ENCODE peak calls at places on chromosome 1, in nine cellular contexts. S, D, E, I, X, Z, A, T and V are unnamed samples.

GRCh38 chr1:156346636-156347035 is 8.3 kb downstream of the TSACC start:
- DNase-seq in I (peak; percentile 40), E (no peak), X (peak; percentile 56), S (no peak), Z (no peak), A (no peak), T (peak; percentile 49), D (no peak), V (no peak)

GRCh38 chr1:155933591-155934096 is 569 bp downstream of the KHDC4 start:
- DNase-seq in S (no peak), A (no peak), I (no peak), Z (no peak), X (no peak), E (no peak), T (no peak), D (no peak), V (no peak)

GRCh38 chr1:54428838-54429513 is 22.8 kb upstream of the SSBP3 start:
- DNase-seq in D (no peak), X (no peak), Z (peak; percentile 14), S (no peak), T (no peak), E (no peak), I (peak; percentile 16), A (no peak), V (no peak)

GRCh38 chr1:4018721-4019521 is 118.8 kb upstream of the C1orf174 start:
- DNase-seq in E (no peak), X (no peak), D (no peak), Z (no peak), I (no peak), T (no peak), A (no peak), S (no peak), V (peak; percentile 9)

GRCh38 chr1:207032528-207033017 is at the start of gene C1orf116:
- DNase-seq in E (peak; percentile 92), T (no peak), A (peak; percentile 98), X (peak; percentile 97), D (peak; percentile 81), S (no peak), I (no peak), Z (peak; percentile 63), V (no peak)

GRCh38 chr1:56983484-56983883 is 17.7 kb upstream of the C8B start:
- DNase-seq in I (no peak), Z (no peak), D (no peak), S (no peak), T (no peak), E (no peak), X (no peak), A (no peak), V (no peak)

GRCh38 chr1:53317651-53318539 is 10.0 kb downstream of the LRP8 start:
- DNase-seq in T (no peak), Z (no peak), I (no peak), S (no peak), E (no peak), A (no peak), D (no peak), X (no peak), V (no peak)

GRCh38 chr1:234970371-234970730 is 158.3 kb downstream of the TOMM20 start:
- DNase-seq in A (no peak), Z (no peak), T (peak; percentile 100), E (no peak), S (no peak), X (no peak), D (no peak), I (peak; percentile 97), V (no peak)

GRCh38 chr1:26134466-26134865 is 22.8 kb downstream of the PDIK1L start:
- DNase-seq in E (no peak), S (no peak), Z (no peak), I (no peak), X (no peak), T (no peak), D (no peak), A (no peak), V (no peak)

GRCh38 chr1:44237721-44238457 is 24.6 kb downstream of the DMAP1 start:
- DNase-seq in E (no peak), Z (no peak), T (no peak), A (no peak), S (peak; percentile 76), I (no peak), D (peak; percentile 19), X (peak; percentile 93), V (peak; percentile 36)

GRCh38 chr1:153538315-153538821 is 2.4 kb downstream of the S100A5 start:
- DNase-seq in T (no peak), X (peak; percentile 85), A (peak; percentile 75), I (no peak), E (peak; percentile 72), Z (peak; percentile 61), S (no peak), D (peak; percentile 58), V (no peak)

GRCh38 chr1:8121261-8122159 is 95.4 kb upstream of the ERRFI1 start:
- DNase-seq in A (peak; percentile 93), Z (no peak), D (peak; percentile 62), X (no peak), T (peak; percentile 98), E (peak; percentile 78), S (no peak), I (peak; percentile 94), V (no peak)

GRCh38 chr1:23810818-23811420 is 10.4 kb upstream of the GALE start:
- DNase-seq in Z (no peak), S (no peak), A (peak; percentile 54), I (peak; percentile 54), X (peak; percentile 86), T (no peak), E (peak; percentile 45), D (peak; percentile 54), V (no peak)

GRCh38 chr1:66231162-66232077 is 302.5 kb upstream of the SGIP1 start:
- DNase-seq in X (no peak), A (peak; percentile 50), Z (no peak), S (no peak), D (no peak), E (peak; percentile 8), T (peak; percentile 42), I (peak; percentile 26), V (no peak)

DNA sequence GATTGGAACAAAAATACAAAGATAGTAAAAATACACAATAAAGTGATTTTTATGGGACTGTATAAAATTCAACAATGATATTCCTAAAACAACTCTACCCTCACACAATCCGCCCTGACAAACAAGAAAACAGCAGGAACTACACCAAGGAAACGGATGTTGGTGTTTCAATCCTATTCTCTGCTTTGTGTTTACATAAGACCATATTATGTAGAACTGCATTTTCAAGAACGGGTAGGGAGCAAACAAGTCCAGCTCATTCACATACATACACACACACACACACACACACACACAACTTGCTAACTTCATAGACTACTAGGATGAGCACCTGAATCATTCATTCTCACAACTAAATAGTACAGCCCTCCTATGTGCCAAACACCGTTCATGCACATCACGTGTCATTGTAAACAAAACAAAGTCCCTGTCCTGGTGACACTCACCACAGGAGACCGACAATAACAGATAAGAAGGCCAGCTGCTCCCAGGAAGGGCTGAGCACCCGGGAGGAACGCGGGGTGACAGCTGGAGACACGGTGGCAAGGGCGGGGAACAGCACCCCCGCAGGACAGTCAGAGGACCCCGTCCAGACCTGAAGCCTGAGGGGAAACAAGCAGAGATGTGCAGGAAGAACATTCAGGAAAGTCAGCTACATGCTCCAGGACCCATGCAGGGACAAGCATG is 43.0 kb downstream of the NPHP4 start:
- DNase-seq in Z (no peak), I (no peak), A (no peak), X (peak; percentile 46), T (no peak), S (no peak), E (no peak), D (no peak), V (no peak)
- TF ChIP-seq CTCF in Z (no peak), I (peak; percentile 12), A (no peak), X (peak; percentile 42), T (no peak), S (no peak), E (no peak), D (no peak), V (no peak)

GRCh38 chr1:177338376-177338775 is 167.6 kb downstream of the BRINP2 start:
- DNase-seq in E (no peak), D (no peak), X (no peak), S (no peak), I (no peak), T (no peak), Z (no peak), A (no peak), V (no peak)

GRCh38 chr1:177334856-177335255 is 164.1 kb downstream of the BRINP2 start:
- DNase-seq in Z (no peak), I (no peak), E (no peak), D (no peak), A (no peak), T (no peak), S (no peak), X (no peak), V (no peak)

GRCh38 chr1:177329871-177330270 is 159.1 kb downstream of the BRINP2 start:
- DNase-seq in S (no peak), I (no peak), D (no peak), X (no peak), E (no peak), T (no peak), A (no peak), Z (no peak), V (no peak)

GRCh38 chr1:177334276-177334675 is 163.5 kb downstream of the BRINP2 start:
- DNase-seq in T (no peak), D (no peak), X (no peak), A (no peak), S (no peak), Z (no peak), I (no peak), E (no peak), V (no peak)
- TF ChIP-seq CTCF in T (peak; percentile 16), D (no peak), X (no peak), A (no peak), S (no peak), Z (no peak), I (peak; percentile 11), E (peak; percentile 10), V (no peak)

DNA sequence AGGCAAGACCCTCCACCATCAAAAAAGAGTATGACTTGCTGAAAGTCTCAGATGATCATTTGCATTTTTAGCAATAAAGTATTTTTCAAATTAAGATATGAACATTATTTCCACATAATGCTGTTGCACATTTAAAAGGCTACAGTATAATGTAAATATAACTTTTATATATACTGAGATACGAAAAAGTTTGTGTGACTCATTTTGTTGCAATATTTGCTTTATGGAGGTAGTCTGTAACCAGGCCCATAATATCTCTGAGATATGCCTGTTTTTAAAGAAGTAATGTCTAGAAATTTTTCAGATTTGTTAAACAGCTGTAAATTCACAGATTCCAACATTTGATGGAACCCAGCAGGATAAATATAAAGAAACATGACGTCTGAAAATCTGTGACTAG is 86.7 kb downstream of the MAN1A2 start:
- DNase-seq in A (no peak), D (no peak), Z (no peak), X (no peak), I (no peak), E (no peak), S (no peak), T (no peak), V (no peak)
- TF ChIP-seq CTCF in A (no peak), D (no peak), Z (no peak), X (no peak), I (no peak), E (no peak), S (no peak), T (no peak), V (no peak)

DNA sequence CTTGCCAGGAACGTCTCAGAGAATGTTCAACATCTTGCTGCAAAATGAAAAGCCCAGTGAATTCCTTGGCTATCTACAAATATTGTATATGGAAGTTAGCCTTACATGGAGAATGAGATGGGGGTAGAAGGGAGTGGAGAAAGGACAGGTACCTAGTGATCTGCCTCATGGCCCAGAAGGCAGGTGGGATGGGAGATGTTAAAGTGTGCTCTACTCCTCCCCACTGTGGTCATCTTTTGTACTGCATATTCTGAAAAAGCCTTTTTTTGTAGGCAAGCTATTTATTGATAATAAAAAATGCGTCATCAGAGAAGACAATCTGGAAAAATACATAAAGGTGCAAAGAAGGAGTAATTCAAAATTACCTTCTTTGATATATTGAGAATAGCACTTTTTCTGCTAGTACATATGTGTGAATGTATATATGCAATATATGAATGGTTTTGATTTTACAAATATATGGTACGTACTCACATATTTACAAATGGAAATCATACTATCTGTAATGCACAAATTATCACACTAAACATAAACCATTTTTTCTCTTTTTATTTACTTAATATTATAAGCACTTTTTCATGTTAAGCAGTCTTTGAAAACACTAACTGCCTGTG is 19.1 kb upstream of the SLC5A9 start:
- DNase-seq in I (peak; percentile 44), T (no peak), X (peak; percentile 71), Z (no peak), A (peak; percentile 62), D (peak; percentile 16), E (peak; percentile 50), S (no peak), V (no peak)
- TF ChIP-seq CTCF in I (peak; percentile 64), T (peak; percentile 42), X (peak; percentile 68), Z (peak; percentile 22), A (peak; percentile 67), D (peak; percentile 33), E (peak; percentile 50), S (peak; percentile 81), V (peak; percentile 48)